ENCODE peak calls at places on chromosomes 16 and 17, in seven cellular contexts. V is stimulated activated effector memory CD8-positive, alpha-beta T cell treated with anti-CD3 and anti-CD28 coated beads, Interleukin-12 subunit alpha, Interleukin-12 subunit beta, amount 100 ng/mL, for 72 hours; C is EL; X is nephron progenitor cell; H is HT1080; M is anterior cingulate cortex; U is HL-60. E is an unnamed sample.

GRCh38 chr17:67519801-67520251 is 142.7 kb downstream of the PITPNC1 start:
- DNase-seq in V (no peak), C (no peak), X (no peak), H (no peak), M (no peak), U (no peak), E (peak)

GRCh38 chr16:48165961-48166578 is 10.3 kb upstream of the ABCC12 start:
- DNase-seq in V (no peak), C (peak), X (no peak), H (no peak), M (no peak), U (no peak), E (peak)

GRCh38 chr16:81627024-81627423 is 152.1 kb upstream of the PLCG2 start:
- DNase-seq in V (no peak), C (peak), X (no peak), H (peak), M (no peak), U (no peak), E (no peak)

GRCh38 chr16:67713647-67714273 is 5.4 kb downstream of the GFOD2 start:
- DNase-seq in V (no peak), C (no peak), X (no peak), H (no peak), M (no peak), U (peak), E (no peak)

GRCh38 chr16:31664683-31665482 is 137.2 kb downstream of the AHSP start:
- DNase-seq in V (no peak), C (peak), X (no peak), H (peak), M (no peak), U (no peak), E (no peak)

GRCh38 chr16:20676867-20677266 is 20.6 kb downstream of the ACSM1 start:
- DNase-seq in V (no peak), C (no peak), X (no peak), H (no peak), M (no peak), U (no peak), E (no peak)

GRCh38 chr17:31156326-31156725 is 61.5 kb downstream of the NF1 start:
- DNase-seq in V (no peak), C (peak), X (no peak), H (no peak), M (no peak), U (no peak), E (no peak)

GRCh38 chr16:85626191-85626951 is 13.2 kb downstream of the GSE1 start:
- DNase-seq in V (no peak), C (no peak), X (peak), H (no peak), M (no peak), U (no peak), E (peak)

GRCh38 chr16:69909043-69909442 is 42.1 kb upstream of the CLEC18A start:
- DNase-seq in V (no peak), C (no peak), X (no peak), H (no peak), M (no peak), U (no peak), E (no peak)

GRCh38 chr17:75237100-75238014 is 24.0 kb downstream of the GGA3 start:
- DNase-seq in V (no peak), C (no peak), X (no peak), H (no peak), M (no peak), U (no peak), E (no peak)

GRCh38 chr16:16095646-16096045 is 127.6 kb downstream of the ABCC6 start:
- DNase-seq in V (no peak), C (peak), X (no peak), H (no peak), M (no peak), U (no peak), E (no peak)

GRCh38 chr16:50251375-50252081 is 14.8 kb upstream of the ADCY7 start:
- DNase-seq in V (peak), C (peak), X (no peak), H (peak), M (no peak), U (no peak), E (no peak)